ENCODE peak calls at places on chromosomes 5 and 9, in ten cellular contexts. B, F, U, V, L, Z, Q, M, W and P are unnamed samples.
A peak's percentile ranks its signal among the peaks of the same experiment; 100 is the strongest.

GRCh38 chr9:134034215-134035040 is 9.1 kb downstream of the BRD3OS start:
- DNase-seq in B (no peak), F (no peak), U (no peak), V (no peak), L (no peak), Z (no peak), Q (no peak), M (no peak), W (no peak), P (no peak)

GRCh38 chr5:163758283-163758711 is 252.9 kb downstream of the MAT2B start:
- DNase-seq in B (peak; percentile 73), F (no peak), U (no peak), V (no peak), L (no peak), Z (no peak), Q (no peak), M (no peak), W (no peak), P (no peak)

GRCh38 chr5:148984333-148984732 is 78.5 kb downstream of the SH3TC2 start:
- DNase-seq in B (peak; percentile 52), F (peak; percentile 85), U (no peak), V (no peak), L (no peak), Z (no peak), Q (no peak), M (no peak), W (no peak), P (no peak)

GRCh38 chr5:154479160-154479943 is 1.3 kb upstream of the HAND1 start:
- DNase-seq in B (no peak), F (no peak), U (no peak), V (no peak), L (no peak), Z (no peak), Q (no peak), M (no peak), W (no peak), P (no peak)

GRCh38 chr9:22975921-22976320 is 529.3 kb downstream of the DMRTA1 start:
- DNase-seq in B (peak; percentile 25), F (no peak), U (no peak), V (no peak), L (no peak), Z (no peak), Q (no peak), M (peak; percentile 0), W (no peak), P (no peak)

GRCh38 chr9:23005061-23005690 is 558.6 kb downstream of the DMRTA1 start:
- DNase-seq in B (no peak), F (no peak), U (no peak), V (no peak), L (no peak), Z (no peak), Q (no peak), M (peak; percentile 52), W (no peak), P (no peak)

GRCh38 chr9:122900791-122901190 is 4.4 kb downstream of the RC3H2 start:
- DNase-seq in B (peak; percentile 61), F (no peak), U (no peak), V (no peak), L (no peak), Z (no peak), Q (no peak), M (peak; percentile 23), W (peak; percentile 25), P (no peak)

GRCh38 chr9:125409217-125409636 is 147.6 kb downstream of the GAPVD1 start:
- DNase-seq in B (no peak), F (no peak), U (no peak), V (no peak), L (no peak), Z (no peak), Q (no peak), M (no peak), W (no peak), P (no peak)

GRCh38 chr9:88578486-88579362 is 43.7 kb downstream of the NXNL2 start:
- DNase-seq in B (peak; percentile 69), F (peak; percentile 18), U (peak; percentile 86), V (peak; percentile 54), L (peak; percentile 70), Z (peak; percentile 39), Q (no peak), M (peak; percentile 66), W (peak; percentile 73), P (peak; percentile 82)

GRCh38 chr5:104734046-104734445 is 1171.5 kb upstream of the NUDT12 start:
- DNase-seq in B (no peak), F (no peak), U (no peak), V (no peak), L (no peak), Z (no peak), Q (no peak), M (no peak), W (no peak), P (no peak)

GRCh38 chr5:34898258-34898895 is 16.9 kb downstream of the RAD1 start:
- DNase-seq in B (peak; percentile 74), F (no peak), U (no peak), V (peak; percentile 59), L (peak; percentile 45), Z (peak; percentile 56), Q (peak; percentile 7), M (peak; percentile 70), W (peak; percentile 46), P (peak; percentile 29)

GRCh38 chr5:56951131-56951945 is 585 bp downstream of the MIER3 start:
- DNase-seq in B (peak; percentile 37), F (no peak), U (no peak), V (peak; percentile 4), L (peak; percentile 17), Z (no peak), Q (no peak), M (peak; percentile 18), W (peak; percentile 51), P (no peak)

GRCh38 chr5:173760461-173761181 is 127.5 kb upstream of the CPEB4 start:
- DNase-seq in B (no peak), F (no peak), U (no peak), V (no peak), L (no peak), Z (no peak), Q (no peak), M (no peak), W (no peak), P (no peak)

GRCh38 chr5:147403659-147404640 is 105.9 kb downstream of the DPYSL3 start:
- DNase-seq in B (peak; percentile 96), F (peak; percentile 94), U (no peak), V (no peak), L (no peak), Z (no peak), Q (peak; percentile 93), M (peak; percentile 98), W (no peak), P (no peak)

GRCh38 chr9:91677354-91677753 is 253.7 kb upstream of the NFIL3 start:
- DNase-seq in B (no peak), F (no peak), U (no peak), V (no peak), L (no peak), Z (no peak), Q (peak; percentile 36), M (peak; percentile 75), W (no peak), P (no peak)

GRCh38 chr5:172284275-172284971 is 859 bp upstream of the UBTD2 start:
- DNase-seq in B (peak; percentile 25), F (no peak), U (peak; percentile 82), V (no peak), L (no peak), Z (no peak), Q (no peak), M (peak; percentile 64), W (no peak), P (no peak)

GRCh38 chr5:146894763-146895521 is 16.4 kb upstream of the PPP2R2B start:
- DNase-seq in B (no peak), F (no peak), U (no peak), V (no peak), L (no peak), Z (no peak), Q (no peak), M (no peak), W (no peak), P (no peak)

GRCh38 chr9:38130724-38131123 is 61.7 kb upstream of the SHB start:
- DNase-seq in B (no peak), F (no peak), U (no peak), V (no peak), L (no peak), Z (no peak), Q (no peak), M (no peak), W (no peak), P (no peak)

GRCh38 chr5:177116631-177117373 is 16.8 kb upstream of the NSD1 start:
- DNase-seq in B (peak; percentile 77), F (no peak), U (peak; percentile 96), V (peak; percentile 80), L (peak; percentile 76), Z (no peak), Q (no peak), M (peak; percentile 83), W (peak; percentile 91), P (peak; percentile 57)

GRCh38 chr9:28051559-28051958 is 478.3 kb upstream of the C9orf72 start:
- DNase-seq in B (no peak), F (no peak), U (no peak), V (no peak), L (no peak), Z (no peak), Q (peak; percentile 44), M (peak; percentile 72), W (no peak), P (no peak)

GRCh38 chr5:59564895-59565294 is 328.6 kb downstream of the PDE4D start:
- DNase-seq in B (no peak), F (no peak), U (no peak), V (no peak), L (no peak), Z (no peak), Q (no peak), M (no peak), W (no peak), P (no peak)

GRCh38 chr9:78436873-78437272 is 139.9 kb downstream of the PSAT1 start:
- DNase-seq in B (no peak), F (no peak), U (no peak), V (no peak), L (no peak), Z (no peak), Q (no peak), M (no peak), W (no peak), P (no peak)
- TF ChIP-seq CTCF in B (no peak), F (no peak), U (no peak), V (no peak), L (no peak), Z (no peak), Q (no peak), M (no peak), W (no peak), P (no peak)

GRCh38 chr9:98838155-98838904 is 30.9 kb downstream of the GALNT12 start:
- DNase-seq in B (no peak), F (no peak), U (no peak), V (no peak), L (no peak), Z (no peak), Q (no peak), M (no peak), W (no peak), P (no peak)
- TF ChIP-seq CTCF in B (no peak), F (no peak), U (no peak), V (no peak), L (no peak), Z (no peak), Q (no peak), M (no peak), W (no peak), P (no peak)

GRCh38 chr5:16160706-16161105 is 18.9 kb downstream of the MARCHF11 start:
- DNase-seq in B (peak; percentile 47), F (peak; percentile 25), U (no peak), V (no peak), L (no peak), Z (peak; percentile 60), Q (no peak), M (peak; percentile 71), W (no peak), P (no peak)
- TF ChIP-seq CTCF in B (peak; percentile 67), F (peak; percentile 72), U (no peak), V (peak; percentile 52), L (no peak), Z (peak; percentile 79), Q (peak; percentile 77), M (peak; percentile 86), W (no peak), P (no peak)

GRCh38 chr5:1008451-1009358 is at the start of gene NKD2:
- DNase-seq in B (peak; percentile 10), F (no peak), U (peak; percentile 76), V (peak; percentile 24), L (peak; percentile 48), Z (no peak), Q (no peak), M (no peak), W (peak; percentile 96), P (peak; percentile 23)
- TF ChIP-seq CTCF in B (peak; percentile 63), F (peak; percentile 23), U (peak; percentile 63), V (peak; percentile 27), L (peak; percentile 58), Z (peak; percentile 48), Q (peak; percentile 16), M (peak; percentile 14), W (peak; percentile 37), P (no peak)